ENCODE peak calls at places on chromosomes 5 and 9, in five cellular contexts. One of them, this sample, is unnamed.

GRCh38 chr9:132185164-132186009 is 23.5 kb downstream of the NTNG2 start:
- DNase-seq in activated naive CD4-positive, alpha-beta T cell treated with anti-CD3 and anti-CD28 coated beads for 36 hours: no peak
- DNase-seq in cardiac muscle cell: peak; percentile 49
- DNase-seq in stimulated activated naive CD4-positive, alpha-beta T cell treated with Interleukin-2 at 50 U/mL for 16 hours: no peak
- DNase-seq in lower lobe of right lung: no peak
- DNase-seq in this sample: no peak

GRCh38 chr5:107285772-107286171 is 385.0 kb downstream of the EFNA5 start:
- DNase-seq in activated naive CD4-positive, alpha-beta T cell treated with anti-CD3 and anti-CD28 coated beads for 36 hours: no peak
- DNase-seq in cardiac muscle cell: no peak
- DNase-seq in stimulated activated naive CD4-positive, alpha-beta T cell treated with Interleukin-2 at 50 U/mL for 16 hours: no peak
- DNase-seq in lower lobe of right lung: no peak
- DNase-seq in this sample: no peak

GRCh38 chr5:55521903-55522302 is 12.9 kb downstream of the PLPP1 start:
- DNase-seq in activated naive CD4-positive, alpha-beta T cell treated with anti-CD3 and anti-CD28 coated beads for 36 hours: no peak
- DNase-seq in cardiac muscle cell: no peak
- DNase-seq in stimulated activated naive CD4-positive, alpha-beta T cell treated with Interleukin-2 at 50 U/mL for 16 hours: no peak
- DNase-seq in lower lobe of right lung: no peak
- DNase-seq in this sample: no peak

GRCh38 chr5:83531661-83532060 is 60.1 kb downstream of the VCAN start:
- DNase-seq in activated naive CD4-positive, alpha-beta T cell treated with anti-CD3 and anti-CD28 coated beads for 36 hours: no peak
- DNase-seq in cardiac muscle cell: no peak
- DNase-seq in stimulated activated naive CD4-positive, alpha-beta T cell treated with Interleukin-2 at 50 U/mL for 16 hours: no peak
- DNase-seq in lower lobe of right lung: no peak
- DNase-seq in this sample: no peak

GRCh38 chr9:38694676-38695075 is 25.3 kb downstream of the FAM240B start:
- DNase-seq in activated naive CD4-positive, alpha-beta T cell treated with anti-CD3 and anti-CD28 coated beads for 36 hours: no peak
- DNase-seq in cardiac muscle cell: no peak
- DNase-seq in stimulated activated naive CD4-positive, alpha-beta T cell treated with Interleukin-2 at 50 U/mL for 16 hours: no peak
- DNase-seq in lower lobe of right lung: no peak
- DNase-seq in this sample: no peak

GRCh38 chr5:176446884-176447537 is 1.2 kb upstream of the FAF2 start:
- DNase-seq in activated naive CD4-positive, alpha-beta T cell treated with anti-CD3 and anti-CD28 coated beads for 36 hours: no peak
- DNase-seq in cardiac muscle cell: no peak
- DNase-seq in stimulated activated naive CD4-positive, alpha-beta T cell treated with Interleukin-2 at 50 U/mL for 16 hours: no peak
- DNase-seq in lower lobe of right lung: no peak
- DNase-seq in this sample: no peak

GRCh38 chr5:72508241-72509170 is 1.3 kb upstream of the ZNF366 start:
- DNase-seq in activated naive CD4-positive, alpha-beta T cell treated with anti-CD3 and anti-CD28 coated beads for 36 hours: no peak
- DNase-seq in cardiac muscle cell: no peak
- DNase-seq in stimulated activated naive CD4-positive, alpha-beta T cell treated with Interleukin-2 at 50 U/mL for 16 hours: no peak
- DNase-seq in lower lobe of right lung: no peak
- DNase-seq in this sample: no peak

GRCh38 chr5:160960592-160960991 is 108.6 kb upstream of the ATP10B start:
- DNase-seq in activated naive CD4-positive, alpha-beta T cell treated with anti-CD3 and anti-CD28 coated beads for 36 hours: no peak
- DNase-seq in cardiac muscle cell: no peak
- DNase-seq in stimulated activated naive CD4-positive, alpha-beta T cell treated with Interleukin-2 at 50 U/mL for 16 hours: no peak
- DNase-seq in lower lobe of right lung: no peak
- DNase-seq in this sample: no peak

GRCh38 chr9:113964740-113965095 is 88.6 kb downstream of the ZNF618 start:
- DNase-seq in activated naive CD4-positive, alpha-beta T cell treated with anti-CD3 and anti-CD28 coated beads for 36 hours: no peak
- DNase-seq in cardiac muscle cell: peak; percentile 46
- DNase-seq in stimulated activated naive CD4-positive, alpha-beta T cell treated with Interleukin-2 at 50 U/mL for 16 hours: no peak
- DNase-seq in lower lobe of right lung: no peak
- DNase-seq in this sample: no peak

GRCh38 chr9:113957778-113958430 is 81.8 kb downstream of the ZNF618 start:
- DNase-seq in activated naive CD4-positive, alpha-beta T cell treated with anti-CD3 and anti-CD28 coated beads for 36 hours: no peak
- DNase-seq in cardiac muscle cell: peak; percentile 86
- DNase-seq in stimulated activated naive CD4-positive, alpha-beta T cell treated with Interleukin-2 at 50 U/mL for 16 hours: no peak
- DNase-seq in lower lobe of right lung: no peak
- DNase-seq in this sample: no peak

GRCh38 chr9:8723195-8723594 is 923.6 kb upstream of the DMAC1 start:
- DNase-seq in activated naive CD4-positive, alpha-beta T cell treated with anti-CD3 and anti-CD28 coated beads for 36 hours: no peak
- DNase-seq in cardiac muscle cell: no peak
- DNase-seq in stimulated activated naive CD4-positive, alpha-beta T cell treated with Interleukin-2 at 50 U/mL for 16 hours: no peak
- DNase-seq in lower lobe of right lung: no peak
- DNase-seq in this sample: no peak

GRCh38 chr9:126504086-126504976 is 109.4 kb upstream of the LMX1B start:
- DNase-seq in activated naive CD4-positive, alpha-beta T cell treated with anti-CD3 and anti-CD28 coated beads for 36 hours: no peak
- DNase-seq in cardiac muscle cell: no peak
- DNase-seq in stimulated activated naive CD4-positive, alpha-beta T cell treated with Interleukin-2 at 50 U/mL for 16 hours: no peak
- DNase-seq in lower lobe of right lung: peak; percentile 35
- DNase-seq in this sample: peak; percentile 76

GRCh38 chr9:30630459-30630858 is 1754.0 kb upstream of the ACO1 start:
- DNase-seq in activated naive CD4-positive, alpha-beta T cell treated with anti-CD3 and anti-CD28 coated beads for 36 hours: no peak
- DNase-seq in cardiac muscle cell: no peak
- DNase-seq in stimulated activated naive CD4-positive, alpha-beta T cell treated with Interleukin-2 at 50 U/mL for 16 hours: no peak
- DNase-seq in lower lobe of right lung: no peak
- DNase-seq in this sample: no peak

GRCh38 chr9:135284386-135285134 is 195.0 kb upstream of the PPP1R26 start:
- DNase-seq in activated naive CD4-positive, alpha-beta T cell treated with anti-CD3 and anti-CD28 coated beads for 36 hours: no peak
- DNase-seq in cardiac muscle cell: no peak
- DNase-seq in stimulated activated naive CD4-positive, alpha-beta T cell treated with Interleukin-2 at 50 U/mL for 16 hours: no peak
- DNase-seq in lower lobe of right lung: no peak
- DNase-seq in this sample: peak; percentile 76

GRCh38 chr5:51279983-51280382 is 103.3 kb upstream of the ISL1 start:
- DNase-seq in activated naive CD4-positive, alpha-beta T cell treated with anti-CD3 and anti-CD28 coated beads for 36 hours: no peak
- DNase-seq in cardiac muscle cell: no peak
- DNase-seq in stimulated activated naive CD4-positive, alpha-beta T cell treated with Interleukin-2 at 50 U/mL for 16 hours: no peak
- DNase-seq in lower lobe of right lung: no peak
- DNase-seq in this sample: no peak

GRCh38 chr5:43729846-43730478 is 127.0 kb downstream of the NNT start:
- DNase-seq in activated naive CD4-positive, alpha-beta T cell treated with anti-CD3 and anti-CD28 coated beads for 36 hours: no peak
- DNase-seq in cardiac muscle cell: peak; percentile 64
- DNase-seq in stimulated activated naive CD4-positive, alpha-beta T cell treated with Interleukin-2 at 50 U/mL for 16 hours: no peak
- DNase-seq in lower lobe of right lung: no peak
- DNase-seq in this sample: no peak

GRCh38 chr5:147427784-147428401 is 82.0 kb downstream of the DPYSL3 start:
- DNase-seq in activated naive CD4-positive, alpha-beta T cell treated with anti-CD3 and anti-CD28 coated beads for 36 hours: no peak
- DNase-seq in cardiac muscle cell: peak; percentile 71
- DNase-seq in stimulated activated naive CD4-positive, alpha-beta T cell treated with Interleukin-2 at 50 U/mL for 16 hours: no peak
- DNase-seq in lower lobe of right lung: no peak
- DNase-seq in this sample: no peak

GRCh38 chr5:169389318-169389717 is 88.4 kb upstream of the SLIT3 start:
- DNase-seq in activated naive CD4-positive, alpha-beta T cell treated with anti-CD3 and anti-CD28 coated beads for 36 hours: no peak
- DNase-seq in cardiac muscle cell: no peak
- DNase-seq in stimulated activated naive CD4-positive, alpha-beta T cell treated with Interleukin-2 at 50 U/mL for 16 hours: no peak
- DNase-seq in lower lobe of right lung: no peak
- DNase-seq in this sample: no peak

GRCh38 chr5:61538722-61539501 is 206.9 kb downstream of the ZSWIM6 start:
- DNase-seq in activated naive CD4-positive, alpha-beta T cell treated with anti-CD3 and anti-CD28 coated beads for 36 hours: no peak
- DNase-seq in cardiac muscle cell: no peak
- DNase-seq in stimulated activated naive CD4-positive, alpha-beta T cell treated with Interleukin-2 at 50 U/mL for 16 hours: no peak
- DNase-seq in lower lobe of right lung: no peak
- DNase-seq in this sample: no peak

GRCh38 chr9:99720455-99721050 is 101.1 kb upstream of the NR4A3 start:
- DNase-seq in activated naive CD4-positive, alpha-beta T cell treated with anti-CD3 and anti-CD28 coated beads for 36 hours: peak; percentile 30
- DNase-seq in cardiac muscle cell: peak; percentile 7
- DNase-seq in stimulated activated naive CD4-positive, alpha-beta T cell treated with Interleukin-2 at 50 U/mL for 16 hours: no peak
- DNase-seq in lower lobe of right lung: no peak
- DNase-seq in this sample: no peak

GRCh38 chr5:1438871-1439270 is 6.4 kb downstream of the SLC6A3 start:
- DNase-seq in activated naive CD4-positive, alpha-beta T cell treated with anti-CD3 and anti-CD28 coated beads for 36 hours: no peak
- DNase-seq in cardiac muscle cell: no peak
- DNase-seq in stimulated activated naive CD4-positive, alpha-beta T cell treated with Interleukin-2 at 50 U/mL for 16 hours: no peak
- DNase-seq in lower lobe of right lung: no peak
- DNase-seq in this sample: no peak

GRCh38 chr5:15203376-15203775 is 296.6 kb upstream of the FBXL7 start:
- DNase-seq in activated naive CD4-positive, alpha-beta T cell treated with anti-CD3 and anti-CD28 coated beads for 36 hours: no peak
- DNase-seq in cardiac muscle cell: peak; percentile 21
- DNase-seq in stimulated activated naive CD4-positive, alpha-beta T cell treated with Interleukin-2 at 50 U/mL for 16 hours: no peak
- DNase-seq in lower lobe of right lung: no peak
- DNase-seq in this sample: no peak

GRCh38 chr9:34176089-34176488 is 2.8 kb upstream of the UBAP1 start:
- DNase-seq in activated naive CD4-positive, alpha-beta T cell treated with anti-CD3 and anti-CD28 coated beads for 36 hours: no peak
- DNase-seq in cardiac muscle cell: no peak
- DNase-seq in stimulated activated naive CD4-positive, alpha-beta T cell treated with Interleukin-2 at 50 U/mL for 16 hours: no peak
- DNase-seq in lower lobe of right lung: no peak
- DNase-seq in this sample: no peak

GRCh38 chr9:26243722-26244121 is 565.5 kb upstream of the TUSC1 start:
- DNase-seq in activated naive CD4-positive, alpha-beta T cell treated with anti-CD3 and anti-CD28 coated beads for 36 hours: no peak
- DNase-seq in cardiac muscle cell: no peak
- DNase-seq in stimulated activated naive CD4-positive, alpha-beta T cell treated with Interleukin-2 at 50 U/mL for 16 hours: no peak
- DNase-seq in lower lobe of right lung: no peak
- DNase-seq in this sample: no peak

GRCh38 chr9:4137234-4137633 is 162.6 kb downstream of the GLIS3 start:
- DNase-seq in activated naive CD4-positive, alpha-beta T cell treated with anti-CD3 and anti-CD28 coated beads for 36 hours: no peak
- DNase-seq in cardiac muscle cell: peak; percentile 95
- DNase-seq in stimulated activated naive CD4-positive, alpha-beta T cell treated with Interleukin-2 at 50 U/mL for 16 hours: no peak
- DNase-seq in lower lobe of right lung: no peak
- DNase-seq in this sample: no peak

GRCh38 chr9:127224883-127225739 is 39.5 kb upstream of the GARNL3 start:
- DNase-seq in activated naive CD4-positive, alpha-beta T cell treated with anti-CD3 and anti-CD28 coated beads for 36 hours: peak; percentile 96
- DNase-seq in cardiac muscle cell: peak; percentile 94
- DNase-seq in stimulated activated naive CD4-positive, alpha-beta T cell treated with Interleukin-2 at 50 U/mL for 16 hours: peak; percentile 92
- DNase-seq in lower lobe of right lung: peak; percentile 97
- DNase-seq in this sample: peak; percentile 99

GRCh38 chr5:74530316-74530917 is 110.1 kb downstream of the ENC1 start:
- DNase-seq in activated naive CD4-positive, alpha-beta T cell treated with anti-CD3 and anti-CD28 coated beads for 36 hours: no peak
- DNase-seq in cardiac muscle cell: peak; percentile 19
- DNase-seq in stimulated activated naive CD4-positive, alpha-beta T cell treated with Interleukin-2 at 50 U/mL for 16 hours: no peak
- DNase-seq in lower lobe of right lung: no peak
- DNase-seq in this sample: no peak

GRCh38 chr5:133365326-133365725 is 247.0 kb downstream of the FSTL4 start:
- DNase-seq in activated naive CD4-positive, alpha-beta T cell treated with anti-CD3 and anti-CD28 coated beads for 36 hours: peak; percentile 31
- DNase-seq in cardiac muscle cell: no peak
- DNase-seq in stimulated activated naive CD4-positive, alpha-beta T cell treated with Interleukin-2 at 50 U/mL for 16 hours: no peak
- DNase-seq in lower lobe of right lung: no peak
- DNase-seq in this sample: no peak

GRCh38 chr9:137804908-137805356 is 72.7 kb upstream of the CACNA1B start:
- DNase-seq in activated naive CD4-positive, alpha-beta T cell treated with anti-CD3 and anti-CD28 coated beads for 36 hours: no peak
- DNase-seq in cardiac muscle cell: no peak
- DNase-seq in stimulated activated naive CD4-positive, alpha-beta T cell treated with Interleukin-2 at 50 U/mL for 16 hours: no peak
- DNase-seq in lower lobe of right lung: no peak
- DNase-seq in this sample: peak; percentile 64

GRCh38 chr5:167964529-167964928 is 326.9 kb upstream of the WWC1 start:
- DNase-seq in activated naive CD4-positive, alpha-beta T cell treated with anti-CD3 and anti-CD28 coated beads for 36 hours: no peak
- DNase-seq in cardiac muscle cell: no peak
- DNase-seq in stimulated activated naive CD4-positive, alpha-beta T cell treated with Interleukin-2 at 50 U/mL for 16 hours: no peak
- DNase-seq in lower lobe of right lung: no peak
- DNase-seq in this sample: no peak

GRCh38 chr9:129455151-129455995 is 165.5 kb downstream of the C9orf50 start:
- DNase-seq in activated naive CD4-positive, alpha-beta T cell treated with anti-CD3 and anti-CD28 coated beads for 36 hours: no peak
- DNase-seq in cardiac muscle cell: no peak
- DNase-seq in stimulated activated naive CD4-positive, alpha-beta T cell treated with Interleukin-2 at 50 U/mL for 16 hours: no peak
- DNase-seq in lower lobe of right lung: no peak
- DNase-seq in this sample: no peak

GRCh38 chr9:116278326-116278725 is 124.7 kb downstream of the PAPPA start:
- DNase-seq in activated naive CD4-positive, alpha-beta T cell treated with anti-CD3 and anti-CD28 coated beads for 36 hours: no peak
- DNase-seq in cardiac muscle cell: no peak
- DNase-seq in stimulated activated naive CD4-positive, alpha-beta T cell treated with Interleukin-2 at 50 U/mL for 16 hours: no peak
- DNase-seq in lower lobe of right lung: no peak
- DNase-seq in this sample: no peak

GRCh38 chr5:115184780-115185179 is 15.1 kb upstream of the TRIM36 start:
- DNase-seq in activated naive CD4-positive, alpha-beta T cell treated with anti-CD3 and anti-CD28 coated beads for 36 hours: no peak
- DNase-seq in cardiac muscle cell: no peak
- DNase-seq in stimulated activated naive CD4-positive, alpha-beta T cell treated with Interleukin-2 at 50 U/mL for 16 hours: no peak
- DNase-seq in lower lobe of right lung: no peak
- DNase-seq in this sample: no peak

GRCh38 chr9:77708416-77708815 is 60.3 kb upstream of the GNA14 start:
- DNase-seq in activated naive CD4-positive, alpha-beta T cell treated with anti-CD3 and anti-CD28 coated beads for 36 hours: no peak
- DNase-seq in cardiac muscle cell: peak; percentile 42
- DNase-seq in stimulated activated naive CD4-positive, alpha-beta T cell treated with Interleukin-2 at 50 U/mL for 16 hours: no peak
- DNase-seq in lower lobe of right lung: no peak
- DNase-seq in this sample: no peak